ENCODE peak calls at places on chromosomes 4 and X, in eight cellular contexts. U is NB4, P is astrocyte of the spinal cord, H is pancreas, Z is WERI-Rb-1, D is stomach, B is bronchial epithelial cell, I is upper lobe of right lung. M is an unnamed sample.

GRCh38 chrX:72120798-72121197 is 10.9 kb downstream of the RTL5 start:
- DNase-seq in U (no peak), Z (no peak), P (no peak), B (no peak), I (no peak), D (no peak), H (no peak), M (no peak)

GRCh38 chr4:98939446-98939845 is 10.5 kb upstream of the EIF4E start:
- DNase-seq in D (no peak), B (no peak), I (no peak), Z (no peak), P (no peak), H (no peak), U (no peak), M (no peak)

GRCh38 chr4:154205471-154205870 is 286.1 kb downstream of the DCHS2 start:
- DNase-seq in I (no peak), P (peak), U (no peak), Z (no peak), H (no peak), D (no peak), B (peak), M (peak)

GRCh38 chr4:52715255-52715897 is 35.8 kb downstream of the ERVMER34-1 start:
- DNase-seq in P (no peak), B (no peak), Z (no peak), H (no peak), U (no peak), D (no peak), I (no peak), M (no peak)

GRCh38 chr4:124325676-124326075 is 386.9 kb downstream of the ANKRD50 start:
- DNase-seq in I (no peak), P (no peak), D (no peak), B (no peak), H (no peak), U (no peak), Z (no peak), M (no peak)

GRCh38 chr4:30294295-30294694 is 425.9 kb upstream of the PCDH7 start:
- DNase-seq in P (no peak), B (no peak), D (no peak), I (no peak), H (no peak), Z (no peak), U (no peak), M (no peak)

GRCh38 chr4:92305148-92305877 is 1.5 kb downstream of the GRID2 start:
- DNase-seq in P (peak), I (peak), Z (peak), B (peak), H (peak), U (no peak), D (peak), M (peak)

GRCh38 chr4:150206265-150206664 is 128.0 kb downstream of the DCLK2 start:
- DNase-seq in D (no peak), U (no peak), H (no peak), I (no peak), Z (no peak), P (no peak), B (no peak), M (no peak)

GRCh38 chrX:153388722-153389459 is 12.3 kb downstream of the PNMA6E start:
- DNase-seq in D (no peak), U (no peak), P (no peak), I (no peak), H (no peak), B (no peak), Z (no peak), M (no peak)

GRCh38 chr4:84965558-84966381 is 720 bp downstream of the WDFY3 start:
- DNase-seq in P (peak), H (peak), Z (peak), U (peak), B (no peak), I (peak), D (peak), M (peak)

GRCh38 chrX:1589356-1590130 is 1.9 kb upstream of the AKAP17A start:
- DNase-seq in P (no peak), D (no peak), I (peak), B (no peak), H (no peak), Z (no peak), U (peak), M (no peak)

GRCh38 chr4:13515268-13515667 is 29.0 kb downstream of the NKX3-2 start:
- DNase-seq in Z (no peak), I (no peak), B (no peak), H (no peak), P (no peak), U (no peak), D (no peak), M (no peak)

GRCh38 chr4:123453006-123453685 is 56.6 kb downstream of the SPRY1 start:
- DNase-seq in Z (no peak), I (no peak), B (peak), U (no peak), P (peak), D (no peak), H (no peak), M (peak)

GRCh38 chrX:108712886-108713285 is 23.5 kb downstream of the IRS4 start:
- DNase-seq in B (no peak), D (no peak), Z (no peak), P (no peak), U (no peak), H (no peak), I (no peak), M (no peak)

GRCh38 chr4:22190855-22191254 is 242.3 kb upstream of the KCNIP4 start:
- DNase-seq in H (no peak), I (no peak), D (no peak), Z (no peak), P (peak), B (peak), U (no peak), M (peak)

DNA sequence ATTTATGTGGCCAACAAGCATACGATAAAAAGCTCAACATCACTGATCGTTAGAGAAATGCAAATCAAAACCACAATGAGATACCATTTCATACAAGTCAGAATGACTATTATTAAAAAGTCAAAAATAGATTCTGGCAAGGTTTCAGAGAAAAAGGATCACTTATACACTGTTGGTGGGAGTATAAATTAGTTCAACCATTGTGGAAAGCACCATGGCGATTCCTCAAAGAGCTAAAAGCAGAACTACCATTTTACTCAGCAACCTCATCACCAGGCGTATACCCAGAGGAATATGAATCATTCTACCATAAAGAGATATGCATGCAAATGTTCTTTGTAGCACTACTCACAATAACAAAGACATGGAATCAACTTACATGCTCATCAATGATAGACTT is 478.7 kb upstream of the GALNTL6 start:
- DNase-seq in I (no peak), Z (no peak), H (no peak), B (no peak), U (peak), P (no peak), D (no peak), M (no peak)
- TF ChIP-seq CTCF in I (no peak), Z (no peak), H (no peak), B (no peak), U (no peak), P (no peak), D (no peak), M (no peak)

GRCh38 chr4:120870279-120870673 is 52.2 kb downstream of the PRDM5 start:
- DNase-seq in I (no peak), U (no peak), H (no peak), B (no peak), Z (peak), D (no peak), P (no peak), M (no peak)
- TF ChIP-seq CTCF in I (no peak), U (peak), H (no peak), B (no peak), Z (peak), D (no peak), P (no peak), M (no peak)

DNA sequence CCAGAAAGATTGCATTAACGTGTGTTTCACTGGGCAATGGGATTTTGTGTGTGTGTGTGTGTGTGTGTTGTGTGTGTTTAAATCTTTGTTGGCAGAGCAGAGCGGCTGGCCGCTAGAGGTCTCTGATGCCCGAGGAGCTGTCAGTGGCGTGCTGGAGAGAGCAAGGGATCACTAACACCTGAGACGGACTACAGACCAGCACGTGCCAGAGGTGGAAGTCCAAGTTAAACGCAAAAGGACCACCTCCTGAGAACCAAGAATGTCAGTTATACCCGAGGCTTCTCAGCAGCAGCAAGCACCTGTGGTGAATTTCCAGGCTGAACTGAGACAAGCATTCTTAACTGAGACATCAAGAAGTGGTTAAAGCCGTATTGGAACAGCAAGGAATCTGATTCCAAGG is 9.0 kb upstream of the SLC25A14 start:
- DNase-seq in P (peak), B (peak), I (peak), Z (peak), D (peak), U (peak), H (peak), M (peak)
- TF ChIP-seq CTCF in P (peak), B (peak), I (peak), Z (peak), D (peak), U (peak), H (peak), M (peak)

GRCh38 chr4:138573246-138573645 is 331.1 kb upstream of the SLC7A11 start:
- DNase-seq in Z (no peak), I (no peak), P (no peak), B (no peak), H (no peak), U (no peak), D (no peak), M (no peak)

GRCh38 chr4:138576684-138577083 is 334.5 kb upstream of the SLC7A11 start:
- DNase-seq in Z (no peak), H (no peak), P (peak), U (peak), I (no peak), D (no peak), B (peak), M (peak)

GRCh38 chr4:138572007-138572406 is 329.9 kb upstream of the SLC7A11 start:
- DNase-seq in P (no peak), U (no peak), Z (no peak), D (no peak), I (no peak), B (peak), H (no peak), M (no peak)

GRCh38 chr4:138579146-138579545 is 337.0 kb upstream of the SLC7A11 start:
- DNase-seq in D (no peak), H (no peak), B (no peak), P (no peak), I (no peak), U (no peak), Z (no peak), M (no peak)

DNA sequence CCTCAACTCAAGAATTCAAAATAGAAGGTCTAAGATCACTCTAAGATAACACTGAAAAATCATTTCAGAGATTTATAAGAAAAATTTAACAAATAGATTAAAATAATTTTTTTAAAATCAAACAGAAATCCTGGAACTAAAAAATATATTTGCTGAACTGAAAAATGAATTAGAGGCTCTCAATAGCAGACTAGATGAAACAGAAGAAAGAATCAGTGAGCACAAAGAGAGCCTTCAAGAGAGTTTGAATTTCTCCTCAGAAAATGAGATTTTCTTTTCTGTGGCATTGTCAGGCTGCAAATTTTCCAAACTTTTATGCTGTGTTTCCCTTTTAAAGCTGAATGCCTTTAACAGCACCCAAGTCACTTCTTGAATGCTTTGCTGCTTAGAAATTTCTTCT is 335.0 kb upstream of the SLC7A11 start:
- DNase-seq in U (no peak), D (no peak), B (no peak), I (no peak), P (no peak), H (no peak), Z (no peak), M (no peak)
- TF ChIP-seq CTCF in U (no peak), D (no peak), B (no peak), I (no peak), P (no peak), H (no peak), Z (no peak), M (no peak)

GRCh38 chr4:61517144-61517543 is 317.0 kb downstream of the ADGRL3 start:
- DNase-seq in D (no peak), H (no peak), U (no peak), P (no peak), B (no peak), Z (no peak), I (no peak), M (no peak)
- TF ChIP-seq CTCF in D (no peak), H (no peak), U (no peak), P (no peak), B (no peak), Z (no peak), I (no peak), M (no peak)

DNA sequence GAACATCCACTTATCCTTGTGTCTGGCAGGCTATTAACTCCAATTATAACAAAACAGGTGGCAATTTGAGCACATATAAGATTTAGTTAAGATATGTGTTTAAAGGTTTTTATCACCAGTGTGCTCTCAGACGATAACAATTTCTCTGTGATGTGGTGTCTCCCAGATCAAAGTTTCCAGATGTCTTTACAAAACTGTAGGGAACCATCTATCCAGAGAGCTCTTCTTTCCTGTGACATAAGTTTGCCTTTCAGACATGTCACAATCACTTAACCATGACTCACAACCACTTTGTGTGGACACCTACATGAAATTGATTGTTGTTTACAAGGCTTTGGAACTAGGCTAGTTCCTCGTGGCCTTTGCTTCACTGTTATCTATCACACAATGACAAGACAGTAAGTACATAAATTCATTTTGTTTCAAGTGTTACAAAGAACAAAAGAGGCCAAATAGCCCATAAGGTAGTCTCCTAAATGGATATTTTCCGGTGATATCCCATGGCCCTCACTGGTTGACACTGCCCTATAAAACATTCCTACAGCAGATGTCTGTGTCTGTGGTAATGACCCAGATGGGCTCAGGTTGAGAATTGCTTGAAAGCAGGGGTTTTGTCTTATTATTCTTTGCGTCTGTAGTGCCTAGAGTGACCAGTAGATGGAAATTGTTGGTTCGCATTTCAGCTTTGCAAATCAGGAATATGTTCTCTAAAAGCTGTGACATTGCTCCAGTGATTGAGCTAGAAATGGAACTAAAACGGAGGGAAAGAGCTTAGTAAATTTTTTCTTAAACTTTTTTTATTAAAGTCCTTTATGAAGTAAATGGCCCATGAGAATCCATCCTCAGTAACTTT is 297.8 kb upstream of the FAM241A start:
- DNase-seq in P (no peak), I (no peak), H (no peak), Z (no peak), U (peak), D (no peak), B (no peak), M (peak)
- TF ChIP-seq CTCF in P (peak), I (no peak), H (no peak), Z (peak), U (peak), D (no peak), B (no peak), M (peak)

DNA sequence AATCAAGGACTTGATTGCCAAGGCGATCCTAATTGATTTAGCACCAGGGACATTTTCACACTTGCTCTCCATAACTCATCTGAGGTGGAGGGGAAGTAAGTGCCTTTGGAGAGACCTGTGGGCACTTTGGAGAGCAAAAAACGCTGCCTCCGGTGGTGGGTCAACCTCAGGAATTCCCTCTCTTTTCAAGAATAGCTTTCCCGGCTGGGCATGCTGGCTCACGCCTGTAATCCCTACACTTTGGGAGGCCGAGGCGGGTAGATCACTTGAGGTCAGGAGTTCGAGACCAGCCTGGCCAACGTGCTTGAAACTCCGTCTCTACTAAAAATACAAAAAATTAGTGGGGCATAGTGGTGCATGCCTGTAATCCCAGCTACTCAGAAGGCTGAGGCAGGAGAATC is 49.2 kb downstream of the PRPS1 start:
- DNase-seq in H (no peak), I (no peak), U (peak), B (peak), D (no peak), Z (no peak), P (peak), M (peak)
- TF ChIP-seq CTCF in H (no peak), I (no peak), U (no peak), B (no peak), D (no peak), Z (no peak), P (no peak), M (no peak)

GRCh38 chr4:159102623-159103405 is at the start of gene RAPGEF2:
- DNase-seq in U (peak), P (peak), Z (peak), H (peak), B (peak), D (peak), I (peak), M (peak)
- TF ChIP-seq CTCF in U (no peak), P (no peak), Z (no peak), H (no peak), B (no peak), D (no peak), I (peak), M (no peak)

GRCh38 chr4:161252520-161253141 is 911.2 kb downstream of the FSTL5 start:
- DNase-seq in B (peak), I (no peak), Z (peak), P (peak), D (no peak), H (no peak), U (peak), M (peak)
- TF ChIP-seq CTCF in B (peak), I (peak), Z (peak), P (peak), D (peak), H (peak), U (peak), M (peak)

GRCh38 chr4:119490335-119490734 is 138.3 kb downstream of the PDE5A start:
- DNase-seq in B (peak), D (no peak), H (no peak), P (peak), I (no peak), U (peak), Z (peak), M (peak)
- TF ChIP-seq CTCF in B (peak), D (no peak), H (no peak), P (peak), I (peak), U (no peak), Z (peak), M (peak)

M was measured in choroid plexus epithelial cell.